ENCODE peak calls at places on chromosomes 11 and 22, in seven cellular contexts. V, H, R, D, C, A and U are unnamed samples.
A peak's percentile ranks its signal among the peaks of the same experiment; 100 is the strongest.

GRCh38 chr11:88435405-88435804 is 97.9 kb upstream of the CTSC start:
- DNase-seq in A (no peak), C (peak; percentile 71), H (no peak), V (no peak), R (no peak), D (no peak), U (no peak)

GRCh38 chr11:14042686-14043440 is 80.3 kb downstream of the SPON1 start:
- DNase-seq in H (no peak), A (no peak), R (no peak), V (no peak), C (no peak), D (no peak), U (no peak)

GRCh38 chr11:115803341-115803740 is 299.1 kb upstream of the CADM1 start:
- DNase-seq in C (no peak), R (no peak), H (no peak), V (no peak), A (no peak), D (no peak), U (no peak)

GRCh38 chr11:64762916-64763803 is 3.4 kb upstream of the PYGM start:
- DNase-seq in A (no peak), C (no peak), H (peak; percentile 66), R (peak; percentile 36), V (no peak), D (peak; percentile 77), U (no peak)

GRCh38 chr11:129865701-129866100 is 29.7 kb downstream of the NFRKB start:
- DNase-seq in A (no peak), H (no peak), V (no peak), D (no peak), C (no peak), R (no peak), U (no peak)

GRCh38 chr22:44693756-44694155 is 8.2 kb upstream of the PRR5 start:
- DNase-seq in C (no peak), D (no peak), V (no peak), R (no peak), H (no peak), A (no peak), U (no peak)

GRCh38 chr11:127890026-127890611 is 697.2 kb downstream of the ETS1 start:
- DNase-seq in V (no peak), R (no peak), D (no peak), H (no peak), A (peak; percentile 61), C (no peak), U (no peak)

GRCh38 chr22:22022255-22022840 is 39.8 kb upstream of the TOP3B start:
- DNase-seq in V (no peak), R (no peak), C (no peak), H (no peak), D (no peak), A (no peak), U (no peak)

GRCh38 chr11:2509481-2510001 is 64.7 kb downstream of the KCNQ1 start:
- DNase-seq in A (no peak), C (no peak), R (peak; percentile 50), H (no peak), V (no peak), D (peak; percentile 22), U (peak; percentile 18)

DNA sequence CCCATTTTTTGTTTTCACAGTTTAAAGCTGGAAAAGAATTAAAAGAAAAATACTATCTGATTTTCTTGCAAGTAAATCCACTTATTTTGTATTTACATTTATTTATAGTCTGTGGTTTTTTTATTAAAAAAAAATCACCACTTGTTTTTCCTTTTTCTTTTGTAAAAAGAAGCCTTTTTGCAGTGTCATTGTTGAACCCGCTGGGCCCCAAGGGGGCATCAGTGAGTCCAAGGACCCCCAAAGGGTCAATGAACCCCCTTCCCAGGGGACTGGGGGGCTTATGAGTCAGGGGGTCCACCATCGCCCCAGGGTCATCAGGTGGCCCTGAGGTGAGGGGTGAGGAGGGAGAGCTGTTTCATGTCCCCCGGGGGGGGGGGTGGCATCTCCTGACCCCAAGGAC is 34.0 kb upstream of the EIF3D start:
- DNase-seq in D (no peak), H (no peak), A (no peak), R (no peak), C (no peak), V (no peak), U (no peak)
- TF ChIP-seq CTCF in D (peak; percentile 54), H (no peak), A (no peak), R (no peak), C (no peak), V (peak; percentile 22), U (no peak)

DNA sequence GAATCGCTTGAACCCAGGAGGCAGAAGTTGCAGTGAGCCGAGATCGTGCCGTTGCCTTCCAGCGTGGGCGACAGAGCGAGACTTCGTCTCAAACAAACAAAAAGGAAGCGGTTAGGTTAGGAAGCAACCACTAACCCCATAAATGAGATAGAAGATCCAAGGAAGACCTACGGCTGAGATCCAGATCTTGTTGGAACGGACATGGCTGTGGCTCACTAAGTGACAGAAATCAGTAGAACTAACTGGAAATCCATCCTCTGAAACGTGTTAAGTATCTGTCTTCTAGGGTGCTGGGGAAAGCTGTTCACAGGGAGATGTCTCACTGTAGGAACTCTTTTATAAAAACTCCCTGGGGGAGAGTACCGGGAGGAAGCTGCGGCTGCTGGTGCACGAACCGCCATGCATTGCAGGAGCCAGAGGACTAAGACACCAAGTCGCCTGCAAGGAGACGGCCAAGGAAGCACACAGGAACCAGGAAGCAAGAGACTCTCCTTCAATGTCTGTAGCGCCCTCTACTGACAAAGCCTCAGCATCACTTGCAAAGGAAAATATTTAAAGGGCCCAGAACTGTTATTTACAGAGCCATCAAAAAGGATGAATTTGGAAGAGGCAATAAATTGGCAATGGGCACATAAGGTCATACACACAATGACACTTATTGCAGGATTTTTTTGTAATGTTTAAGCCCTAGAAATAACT is 16.9 kb upstream of the SPTY2D1 start:
- DNase-seq in R (no peak), C (peak; percentile 45), V (peak; percentile 65), A (peak; percentile 71), D (peak; percentile 82), H (peak; percentile 58), U (no peak)
- TF ChIP-seq CTCF in R (peak; percentile 23), C (peak; percentile 73), V (peak; percentile 84), A (peak; percentile 40), D (peak; percentile 81), H (peak; percentile 68), U (no peak)

DNA sequence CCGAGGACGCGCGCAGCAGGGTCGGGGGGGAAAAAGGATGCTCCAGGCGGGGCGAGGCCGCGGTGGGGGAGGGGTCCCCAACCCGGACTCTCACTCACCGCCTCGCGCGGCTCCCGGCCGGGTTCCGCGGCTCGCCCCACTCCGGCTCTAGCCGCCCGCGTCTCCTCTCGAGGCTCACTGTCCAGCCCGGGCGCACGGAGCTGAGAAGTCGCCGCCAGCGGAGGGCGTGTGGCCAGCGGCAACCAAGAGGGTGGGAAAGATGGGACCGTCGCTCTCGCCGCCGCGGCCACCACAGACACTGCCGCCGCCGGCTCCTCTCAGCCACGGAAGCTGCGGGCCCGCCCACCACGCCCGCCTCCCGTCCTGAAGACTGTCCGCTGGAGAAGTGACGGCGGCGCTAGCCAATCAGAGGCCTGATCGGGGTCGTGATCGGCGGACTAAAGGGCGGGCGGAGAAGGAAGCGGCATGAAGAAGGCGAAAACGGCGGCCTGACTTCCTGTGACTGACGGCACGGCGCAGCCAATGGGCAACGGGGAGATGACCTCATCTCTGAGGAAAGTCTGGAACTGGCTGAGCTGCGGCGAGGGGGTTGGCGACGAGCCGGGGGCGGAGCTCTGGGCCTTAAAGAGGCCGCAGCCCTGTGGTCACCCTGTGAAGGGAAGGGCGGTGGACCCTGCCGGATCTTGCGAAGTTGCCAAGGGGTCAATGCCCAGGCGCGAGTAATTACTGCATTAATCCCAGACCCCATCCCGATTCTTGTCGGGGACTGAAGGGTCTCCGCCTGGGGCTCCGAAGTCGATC is at the start of gene MRTFA:
- DNase-seq in H (peak; percentile 100), C (peak; percentile 99), D (peak; percentile 100), V (peak; percentile 99), R (peak; percentile 100), A (peak; percentile 99), U (peak; percentile 99)
- TF ChIP-seq CTCF in H (no peak), C (no peak), D (no peak), V (no peak), R (no peak), A (no peak), U (no peak)

DNA sequence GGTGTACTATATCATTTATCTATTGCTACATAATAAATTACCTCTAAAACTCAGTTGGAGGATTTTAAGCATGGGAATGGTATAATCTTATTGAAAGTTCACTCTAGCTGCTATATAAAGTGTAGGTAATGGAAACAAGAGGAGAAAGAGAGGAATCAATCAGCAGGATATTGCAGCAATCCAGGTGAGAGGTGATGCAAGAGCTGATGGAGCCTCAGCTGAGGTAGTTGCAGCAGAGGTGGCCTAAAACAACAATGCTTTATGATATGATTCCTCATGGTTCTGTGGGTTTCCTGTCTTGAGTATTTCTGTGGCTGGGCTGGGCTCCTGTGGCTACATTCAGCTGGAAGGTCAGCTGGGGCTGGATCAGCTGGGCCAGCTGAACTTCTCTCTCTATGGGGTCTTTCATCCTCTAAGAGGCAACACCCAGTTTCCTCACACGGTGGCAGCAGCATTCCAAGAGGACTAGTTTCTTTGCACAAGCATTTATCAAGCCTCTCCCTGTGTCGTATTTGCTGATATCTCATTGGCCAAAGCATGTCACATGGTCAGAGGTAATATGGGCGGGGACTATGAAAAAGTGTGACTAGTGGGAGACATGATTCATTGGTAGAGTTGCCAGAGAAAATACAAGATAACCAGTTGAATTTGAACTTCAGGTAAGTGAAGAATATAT is 135.4 kb upstream of the LARGE1 start:
- DNase-seq in D (peak; percentile 82), H (no peak), A (no peak), V (no peak), C (peak; percentile 15), R (no peak), U (no peak)
- TF ChIP-seq CTCF in D (peak; percentile 73), H (no peak), A (no peak), V (no peak), C (peak; percentile 50), R (no peak), U (no peak)

GRCh38 chr11:8794677-8795103 is 112.1 kb downstream of the RPL27A start:
- DNase-seq in R (no peak), H (no peak), A (no peak), D (peak; percentile 51), C (no peak), V (no peak), U (no peak)
- TF ChIP-seq CTCF in R (no peak), H (no peak), A (no peak), D (peak; percentile 72), C (peak; percentile 44), V (peak; percentile 24), U (no peak)

GRCh38 chr11:57402188-57403066 is 12.0 kb upstream of the PRG2 start:
- DNase-seq in R (no peak), D (no peak), C (no peak), A (peak; percentile 27), H (no peak), V (no peak), U (no peak)
- TF ChIP-seq CTCF in R (no peak), D (no peak), C (no peak), A (no peak), H (no peak), V (no peak), U (no peak)